ENCODE peak calls at places on chromosomes 7 and 10, in four cellular contexts. M is K562, Y is HepG2, I is GM12878. F is an unnamed sample.

GRCh38 chr7:91034459-91035368 is 229.5 kb upstream of the FZD1 start:
- DNase-seq in M (peak; percentile 50), Y (peak; percentile 8), I (no peak), F (peak; percentile 74)

GRCh38 chr10:1182280-1183032 is 126.3 kb downstream of the WDR37 start:
- DNase-seq in Y (no peak), M (no peak), I (no peak), F (no peak)

GRCh38 chr7:30511973-30512662 is 7.5 kb upstream of the GGCT start:
- DNase-seq in M (no peak), Y (no peak), I (no peak), F (no peak)

GRCh38 chr10:22894714-22895113 is 33.1 kb upstream of the ARMC3 start:
- DNase-seq in Y (no peak), M (no peak), I (no peak), F (no peak)

GRCh38 chr10:33982995-33983394 is 648.5 kb upstream of the NRP1 start:
- DNase-seq in Y (no peak), I (no peak), M (no peak), F (no peak)

GRCh38 chr7:130322615-130323014 is 22.0 kb upstream of the CPA5 start:
- DNase-seq in I (no peak), Y (no peak), M (no peak), F (no peak)

GRCh38 chr10:46514899-46515298 is 41.6 kb downstream of the GPRIN2 start:
- DNase-seq in Y (no peak), M (no peak), I (no peak), F (peak; percentile 42)

GRCh38 chr7:107076781-107077698 is 32.5 kb downstream of the PRKAR2B start:
- DNase-seq in I (no peak), Y (no peak), M (peak; percentile 63), F (no peak)

GRCh38 chr7:37408241-37408884 is 40.3 kb downstream of the ELMO1 start:
- DNase-seq in M (no peak), Y (no peak), I (no peak), F (no peak)

GRCh38 chr10:14904316-14904732 is 25.7 kb downstream of the SUV39H2 start:
- DNase-seq in Y (peak; percentile 19), I (no peak), M (peak; percentile 41), F (no peak)

GRCh38 chr10:111146025-111146640 is 69.3 kb downstream of the ADRA2A start:
- DNase-seq in M (no peak), Y (no peak), I (no peak), F (no peak)

GRCh38 chr10:79422178-79422892 is 23.1 kb downstream of the ZCCHC24 start:
- DNase-seq in I (no peak), M (no peak), Y (no peak), F (no peak)

GRCh38 chr10:126405239-126405785 is 17.0 kb upstream of the ADAM12 start:
- DNase-seq in I (no peak), M (no peak), Y (no peak), F (no peak)

GRCh38 chr10:126409821-126410220 is 21.5 kb upstream of the ADAM12 start:
- DNase-seq in Y (no peak), I (no peak), M (no peak), F (no peak)

GRCh38 chr10:126407831-126408230 is 19.6 kb upstream of the ADAM12 start:
- DNase-seq in Y (no peak), I (no peak), M (no peak), F (no peak)

DNA sequence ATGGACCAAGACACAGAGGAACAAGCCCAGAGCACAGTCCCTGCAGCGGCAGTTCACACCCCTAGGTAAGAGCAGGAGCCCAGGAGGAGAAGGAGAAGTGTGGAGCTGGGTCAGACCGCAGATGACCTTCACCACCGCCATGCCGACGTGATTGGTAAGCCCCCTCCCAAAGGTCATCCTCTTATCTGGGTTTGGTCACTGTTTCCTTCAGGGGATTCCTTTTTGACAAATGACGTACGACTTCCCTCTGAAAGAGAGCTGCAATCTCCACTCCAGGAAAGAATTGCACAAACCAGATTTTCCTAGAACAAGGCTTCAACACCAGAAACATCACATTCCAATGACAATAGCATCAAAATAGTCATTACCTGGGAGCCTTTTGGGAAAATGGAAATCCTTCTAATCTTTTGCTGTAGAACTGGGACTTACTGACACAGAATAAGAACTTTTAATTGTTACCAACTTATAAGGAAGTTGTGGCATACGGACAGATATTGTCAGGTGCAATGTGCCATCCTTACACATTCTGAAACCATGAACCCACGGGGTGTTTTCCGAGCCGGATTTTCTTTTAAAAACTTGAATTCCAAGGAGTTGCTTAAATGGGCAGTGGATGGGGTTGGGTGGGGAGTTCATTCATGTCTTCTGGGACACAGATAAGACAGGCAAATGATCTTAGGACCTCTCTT is 20.8 kb upstream of the ADAM12 start:
- DNase-seq in M (no peak), Y (no peak), I (no peak), F (no peak)
- H2AFZ ChIP-seq in M (no peak overlapping the region), Y (no peak overlapping the region), I (no peak overlapping the region), F (no peak overlapping the region)

DNA sequence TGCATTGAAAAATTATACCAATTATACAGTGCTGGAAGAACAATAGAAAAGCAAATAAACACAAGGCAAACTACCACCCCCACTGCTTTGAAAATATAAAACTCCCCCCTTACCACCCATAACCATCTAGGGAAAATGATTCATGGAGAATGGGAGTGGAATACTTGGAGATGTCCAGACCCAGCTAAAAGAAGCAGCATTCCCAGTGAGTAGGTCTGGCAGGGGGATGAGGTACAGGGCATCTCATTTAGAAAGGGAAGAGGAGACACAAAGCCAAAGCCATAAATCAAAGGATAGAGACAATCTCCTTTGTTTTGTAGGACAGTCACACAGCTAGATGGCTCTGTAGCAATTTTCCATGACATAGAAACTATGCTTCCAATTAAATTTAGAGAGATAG is 36.0 kb upstream of the DGKI start:
- DNase-seq in I (no peak), Y (no peak), M (no peak), F (no peak)
- TF ChIP-seq BRCA1 in I (no peak), Y (no peak), M (no peak), F (no peak)

GRCh38 chr10:78410046-78410965 is 376.6 kb downstream of the RPS24 start:
- DNase-seq in Y (no peak), M (no peak), I (no peak), F (no peak)

GRCh38 chr10:78408011-78408410 is 374.3 kb downstream of the RPS24 start:
- DNase-seq in I (no peak), M (no peak), Y (no peak), F (no peak)

GRCh38 chr10:78407009-78407711 is 373.5 kb downstream of the RPS24 start:
- DNase-seq in Y (peak; percentile 20), I (peak; percentile 1), M (peak; percentile 94), F (peak; percentile 92)

GRCh38 chr10:78406648-78407008 is 373.0 kb downstream of the RPS24 start:
- DNase-seq in Y (no peak), M (no peak), I (no peak), F (no peak)

GRCh38 chr10:78408671-78409472 is 375.2 kb downstream of the RPS24 start:
- DNase-seq in M (no peak), Y (peak; percentile 7), I (no peak), F (no peak)
- H2AFZ ChIP-seq in M (no peak overlapping the region), Y (no peak overlapping the region), I (no peak overlapping the region), F (no peak overlapping the region)

DNA sequence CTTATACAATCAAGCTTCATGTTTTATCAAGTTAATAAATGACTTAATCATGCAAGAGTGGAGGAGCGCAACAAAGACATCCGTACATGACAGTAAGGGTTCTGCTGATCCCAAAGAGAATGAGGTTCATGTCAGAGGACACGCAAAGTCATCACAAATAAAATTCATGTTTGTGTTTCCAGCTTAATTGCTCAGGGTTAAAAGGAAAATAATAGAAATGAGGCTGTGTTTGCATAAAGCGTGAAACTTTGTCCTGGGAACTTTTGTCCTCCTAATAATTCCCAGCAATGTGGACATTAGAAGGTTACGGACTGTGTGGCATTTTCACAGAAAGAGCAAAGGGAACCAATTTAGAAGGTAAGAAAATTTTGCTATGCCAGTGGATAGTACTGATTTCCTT is 237.3 kb downstream of the INHBA start:
- DNase-seq in I (no peak), M (no peak), Y (no peak), F (no peak)
- TF ChIP-seq BRCA1 in I (no peak), M (no peak), Y (no peak), F (no peak)

GRCh38 chr10:80500572-80501380 is 36.9 kb upstream of the SH2D4B start:
- DNase-seq in I (peak; percentile 34), M (no peak), Y (no peak), F (no peak)
- H2AFZ ChIP-seq in I (no peak overlapping the region), M (no peak overlapping the region), Y (no peak overlapping the region), F (no peak overlapping the region)

GRCh38 chr10:60910543-60910942 is 33.4 kb downstream of the RHOBTB1 start:
- DNase-seq in Y (no peak), M (no peak), I (no peak), F (no peak)
- TF ChIP-seq BRCA1 in Y (no peak), M (no peak), I (no peak), F (no peak)

GRCh38 chr7:137585591-137585990 is 242.1 kb upstream of the PTN start:
- DNase-seq in M (no peak), Y (no peak), I (no peak), F (no peak)

GRCh38 chr7:137592232-137592896 is 248.8 kb upstream of the PTN start:
- DNase-seq in Y (peak; percentile 46), I (no peak), M (peak; percentile 51), F (peak; percentile 25)

GRCh38 chr7:137590686-137591255 is 247.2 kb upstream of the PTN start:
- DNase-seq in I (no peak), M (no peak), Y (no peak), F (no peak)

GRCh38 chr7:137590071-137590470 is 246.5 kb upstream of the PTN start:
- DNase-seq in I (no peak), M (no peak), Y (no peak), F (no peak)

GRCh38 chr7:137591444-137591843 is 247.9 kb upstream of the PTN start:
- DNase-seq in M (no peak), Y (no peak), I (no peak), F (no peak)
- H2AFZ ChIP-seq in M (peak overlapping the region; percentile 79), Y (no peak overlapping the region), I (no peak overlapping the region), F (peak overlapping the region; percentile 55)

GRCh38 chr7:47119408-47119807 is 462.5 kb downstream of the TNS3 start:
- DNase-seq in M (no peak), I (no peak), Y (no peak), F (no peak)
- TF ChIP-seq BRCA1 in M (no peak), I (no peak), Y (no peak), F (no peak)

GRCh38 chr7:2593036-2593727 is 34.4 kb downstream of the IQCE start:
- DNase-seq in M (no peak), Y (no peak), I (no peak), F (no peak)
- H2AFZ ChIP-seq in M (no peak overlapping the region), Y (no peak overlapping the region), I (no peak overlapping the region), F (no peak overlapping the region)

F was measured in H1.